ENCODE peak calls at places on chromosomes 13 and 19, in four cellular contexts. C, U, Z and M are unnamed samples.

GRCh38 chr19:46574533-46574932 is 26.6 kb upstream of the CALM3 start:
- DNase-seq in U (no peak), Z (no peak), C (no peak), M (no peak)

GRCh38 chr13:44306401-44307192 is 67.0 kb upstream of the SERP2 start:
- DNase-seq in C (no peak), U (no peak), Z (no peak), M (no peak)

GRCh38 chr19:14363203-14364097 is 17.8 kb upstream of the ADGRE5 start:
- DNase-seq in U (peak), C (peak), Z (no peak), M (peak)

GRCh38 chr19:15283141-15283885 is 49.0 kb downstream of the BRD4 start:
- DNase-seq in Z (no peak), U (no peak), C (no peak), M (no peak)

GRCh38 chr13:70014337-70014736 is 93.3 kb upstream of the ATXN8OS start:
- DNase-seq in U (no peak), Z (no peak), C (no peak), M (no peak)

GRCh38 chr19:6239401-6239844 is 40.4 kb downstream of the MLLT1 start:
- DNase-seq in U (no peak), C (peak), Z (no peak), M (no peak)

GRCh38 chr19:56111601-56112312 is 9.3 kb downstream of the ZNF787 start:
- DNase-seq in C (no peak), Z (no peak), U (no peak), M (peak)

GRCh38 chr19:11106477-11106876 is 17.2 kb downstream of the LDLR start:
- DNase-seq in Z (no peak), C (no peak), U (no peak), M (no peak)

GRCh38 chr19:30606114-30607050 is 234.2 kb downstream of the ZNF536 start:
- DNase-seq in U (no peak), C (no peak), Z (no peak), M (no peak)

GRCh38 chr13:89951341-89951740 is 1396.1 kb upstream of the MIR17HG start:
- DNase-seq in U (no peak), C (no peak), Z (no peak), M (no peak)

GRCh38 chr13:98751397-98752110 is 918 bp downstream of the SLC15A1 start:
- DNase-seq in U (no peak), C (no peak), Z (no peak), M (no peak)

GRCh38 chr13:111903143-111903542 is 163.8 kb upstream of the SOX1 start:
- DNase-seq in C (no peak), U (no peak), Z (no peak), M (no peak)

GRCh38 chr13:85798999-85799646 is at the start of gene SLITRK6:
- DNase-seq in U (peak), Z (no peak), C (no peak), M (no peak)

GRCh38 chr13:75507027-75508001 is 25.3 kb upstream of the TBC1D4 start:
- DNase-seq in U (no peak), Z (no peak), C (no peak), M (no peak)

GRCh38 chr19:13781547-13781946 is 7.3 kb downstream of the C19orf53 start:
- DNase-seq in C (peak), U (no peak), Z (no peak), M (no peak)

GRCh38 chr13:110398564-110399507 is 91.8 kb downstream of the COL4A2 start:
- DNase-seq in U (no peak), Z (no peak), C (no peak), M (no peak)

GRCh38 chr19:3252650-3253049 is 28.2 kb downstream of the CELF5 start:
- DNase-seq in C (no peak), Z (no peak), U (no peak), M (no peak)

GRCh38 chr13:99308481-99309087 is 1.4 kb upstream of the GPR183 start:
- DNase-seq in Z (no peak), U (no peak), C (no peak), M (no peak)

GRCh38 chr19:42505066-42505465 is 23.2 kb downstream of the CEACAM1 start:
- DNase-seq in Z (no peak), C (no peak), U (no peak), M (no peak)

GRCh38 chr19:57165846-57166245 is 1.4 kb downstream of the DUXA start:
- DNase-seq in Z (no peak), U (no peak), C (no peak), M (no peak)

GRCh38 chr19:47663911-47664771 is 49.1 kb upstream of the EHD2 start:
- DNase-seq in Z (no peak), U (no peak), C (peak), M (peak)

GRCh38 chr13:94914829-94915228 is 202.5 kb upstream of the SOX21 start:
- DNase-seq in Z (no peak), C (no peak), U (no peak), M (no peak)

GRCh38 chr13:30569901-30570576 is 47.7 kb upstream of the USPL1 start:
- DNase-seq in U (peak), Z (no peak), C (peak), M (peak)

GRCh38 chr13:113020323-113021080 is 51.5 kb downstream of the MCF2L start:
- DNase-seq in Z (no peak), U (no peak), C (no peak), M (no peak)

GRCh38 chr19:14517840-14518505 is at the start of gene DNAJB1:
- DNase-seq in C (peak), Z (no peak), U (no peak), M (peak)

GRCh38 chr19:45860359-45861259 is 2.3 kb downstream of the SYMPK start:
- DNase-seq in Z (no peak), U (no peak), C (no peak), M (no peak)

GRCh38 chr13:110758195-110758594 is 44.7 kb downstream of the ING1 start:
- DNase-seq in C (no peak), Z (no peak), U (no peak), M (no peak)

GRCh38 chr13:108115739-108116138 is 99.6 kb downstream of the LIG4 start:
- DNase-seq in U (no peak), C (no peak), Z (no peak), M (no peak)

GRCh38 chr19:55333870-55334269 is 5.8 kb upstream of the KMT5C start:
- DNase-seq in Z (no peak), C (no peak), U (no peak), M (peak)

GRCh38 chr19:40806385-40807146 is 7.6 kb downstream of the EGLN2 start:
- DNase-seq in U (peak), Z (no peak), C (peak), M (peak)

GRCh38 chr19:52391135-52391534 is 6.5 kb upstream of the ZNF528 start:
- DNase-seq in Z (no peak), U (no peak), C (no peak), M (no peak)

GRCh38 chr13:45121421-45121820 is 1.1 kb downstream of the GTF2F2 start:
- DNase-seq in C (no peak), U (no peak), Z (no peak), M (peak)

GRCh38 chr13:73107459-73107858 is 48.7 kb downstream of the KLF5 start:
- DNase-seq in U (no peak), Z (no peak), C (no peak), M (no peak)

DNA sequence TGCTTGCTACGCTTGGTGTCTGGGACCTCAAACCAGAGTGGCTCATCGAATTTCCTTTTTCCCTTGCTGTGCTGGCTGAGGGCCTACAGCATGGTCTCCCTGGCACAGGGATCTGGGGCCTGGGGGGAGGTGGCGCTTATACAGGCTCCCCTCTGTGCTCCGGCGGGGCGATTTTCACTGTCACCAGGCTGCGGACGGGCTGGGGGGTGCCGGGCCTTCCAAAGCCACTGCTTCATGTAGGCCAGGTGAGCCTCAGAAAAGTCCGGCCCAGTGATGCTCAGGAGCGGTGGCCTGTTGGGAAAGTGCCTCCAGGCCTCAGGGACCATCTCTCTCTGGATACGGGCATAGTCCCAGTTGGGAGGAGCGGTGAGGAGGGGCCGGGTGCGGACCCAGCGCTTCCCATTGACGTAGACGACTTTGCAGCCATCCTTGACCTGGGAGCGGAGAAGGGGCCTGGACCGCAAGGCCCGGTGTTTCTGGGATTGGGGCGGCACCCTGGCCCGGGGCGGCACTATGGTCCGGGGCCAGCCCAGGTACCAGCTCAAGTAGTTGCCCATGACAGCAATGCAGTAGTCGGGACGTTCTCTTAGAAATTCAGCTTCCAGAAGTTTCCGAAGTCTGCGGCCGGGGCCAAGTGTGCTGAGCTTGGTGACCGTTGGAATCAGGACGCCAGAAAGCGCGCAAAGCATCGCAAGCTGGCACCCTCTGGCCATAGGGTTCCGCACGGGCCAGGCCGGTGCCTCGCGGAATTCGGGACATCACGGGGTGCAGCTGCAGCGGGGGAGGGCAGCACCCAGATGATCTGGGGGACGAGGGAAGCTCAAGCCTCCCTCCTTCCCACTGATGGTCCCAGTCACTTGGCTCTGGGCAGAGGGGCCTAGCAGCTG is 255.9 kb downstream of the SLC7A1 start:
- DNase-seq in Z (no peak), C (no peak), U (no peak), M (no peak)
- TF ChIP-seq EZH2 in Z (no peak), C (no peak), U (no peak), M (no peak)

GRCh38 chr19:17243340-17243853 is 2.3 kb downstream of the NR2F6 start:
- DNase-seq in C (no peak), Z (no peak), U (no peak), M (peak)

GRCh38 chr19:17245535-17245984 is at the start of gene NR2F6:
- DNase-seq in C (peak), U (no peak), Z (no peak), M (no peak)

GRCh38 chr19:17244618-17245534 is 843 bp downstream of the NR2F6 start:
- DNase-seq in Z (no peak), C (no peak), U (no peak), M (no peak)

GRCh38 chr19:17242431-17243208 is 3.1 kb downstream of the NR2F6 start:
- DNase-seq in Z (no peak), C (no peak), U (no peak), M (no peak)

GRCh38 chr19:17243854-17244617 is 1.7 kb downstream of the NR2F6 start:
- DNase-seq in C (peak), U (no peak), Z (no peak), M (peak)
- TF ChIP-seq KDM1A in C (no peak), U (no peak), Z (no peak), M (peak)

DNA sequence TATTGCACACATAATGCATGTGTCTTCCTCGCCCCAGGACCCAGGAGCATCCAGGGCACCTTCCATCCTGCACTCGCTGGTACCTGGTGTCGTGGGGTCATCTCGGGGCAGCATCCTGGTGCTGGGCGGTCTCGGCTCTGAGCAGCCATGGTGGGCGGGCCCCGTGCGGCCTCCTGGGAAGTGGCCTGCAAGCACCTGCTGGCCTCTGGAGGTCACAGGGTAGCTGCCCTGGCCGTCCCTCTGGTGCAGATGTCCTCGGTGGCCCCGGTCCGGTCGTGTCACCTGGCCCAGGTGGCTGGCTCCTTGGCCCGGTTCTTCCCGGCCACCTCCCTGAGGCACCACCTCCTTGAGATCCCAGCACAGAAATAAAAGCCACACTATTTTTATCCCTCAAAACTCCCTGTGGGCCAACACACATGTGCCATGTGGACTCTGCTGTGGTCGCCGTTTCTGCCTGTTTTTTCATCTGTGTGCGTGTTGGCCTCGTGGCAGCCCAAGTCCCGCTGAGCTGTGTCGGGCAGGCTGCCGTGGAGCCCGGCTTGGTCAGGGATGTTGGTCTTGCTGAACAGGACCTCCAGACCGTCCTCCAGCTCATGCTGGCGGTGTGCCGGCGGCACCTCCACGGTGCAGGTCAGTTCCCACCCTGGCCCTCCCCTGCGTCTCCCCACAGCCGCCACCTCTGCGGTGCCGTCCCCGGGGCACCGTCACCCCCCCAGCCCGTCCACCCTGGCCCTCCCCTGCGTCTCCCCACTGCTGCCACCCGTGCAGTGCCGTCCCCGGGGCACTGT is 5.0 kb upstream of the GZMM start:
- DNase-seq in C (no peak), U (no peak), Z (no peak), M (no peak)
- TF ChIP-seq EZH2 in C (no peak), U (no peak), Z (no peak), M (no peak)

GRCh38 chr19:9498183-9498902 is at the start of gene ZNF560:
- DNase-seq in U (no peak), Z (no peak), C (peak), M (no peak)
- TF ChIP-seq KDM1A in U (no peak), Z (no peak), C (no peak), M (no peak)

DNA sequence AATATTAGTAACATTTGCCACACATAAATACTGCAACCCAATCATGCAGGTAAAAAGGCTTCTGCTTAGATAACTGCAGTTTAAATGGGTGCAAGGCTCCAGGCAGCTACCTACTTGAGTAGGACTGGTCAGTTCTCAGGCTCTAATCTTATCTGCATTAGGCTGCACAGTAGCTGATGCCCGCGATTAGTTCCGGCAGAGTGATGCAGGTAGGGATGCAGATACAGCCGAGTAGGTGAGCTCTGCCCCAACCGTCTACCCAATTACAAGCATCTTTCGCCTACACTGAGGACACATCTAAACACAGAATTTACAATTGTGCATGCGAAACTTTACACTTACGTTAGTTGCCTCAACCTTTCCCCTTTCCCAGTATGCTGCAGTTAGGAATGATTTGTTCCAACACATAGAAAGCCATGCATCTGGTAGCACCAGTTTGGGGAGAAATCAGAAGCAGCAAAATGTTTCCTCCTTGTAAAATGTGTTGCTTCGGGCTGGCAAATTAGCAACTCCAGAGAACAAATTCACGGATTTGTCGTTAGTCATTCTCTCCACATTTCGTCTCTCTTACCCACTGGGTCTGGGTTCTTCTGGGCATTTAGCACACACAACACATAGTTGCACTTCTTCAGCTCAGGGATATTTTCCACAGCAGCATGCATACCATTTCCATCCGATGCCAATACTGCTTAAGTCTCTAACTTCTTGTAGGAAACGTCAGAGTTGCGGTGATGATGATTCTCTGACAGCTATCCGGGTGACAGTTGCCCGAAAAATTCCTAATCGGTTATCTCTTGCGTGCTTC is 496 bp downstream of the PCDH9 start:
- DNase-seq in C (no peak), Z (no peak), U (no peak), M (no peak)
- TF ChIP-seq EZH2 in C (no peak), Z (no peak), U (no peak), M (no peak)

GRCh38 chr13:21071894-21072293 is 10.5 kb upstream of the LATS2 start:
- DNase-seq in Z (no peak), U (no peak), C (no peak), M (no peak)

GRCh38 chr13:21075303-21076264 is 14.2 kb upstream of the LATS2 start:
- DNase-seq in Z (no peak), U (no peak), C (no peak), M (no peak)

GRCh38 chr13:21077360-21078353 is 16.3 kb upstream of the LATS2 start:
- DNase-seq in C (no peak), Z (no peak), U (no peak), M (no peak)

GRCh38 chr13:21076265-21076653 is 14.9 kb upstream of the LATS2 start:
- DNase-seq in U (no peak), C (no peak), Z (no peak), M (no peak)

GRCh38 chr13:21074601-21075302 is 13.4 kb upstream of the LATS2 start:
- DNase-seq in Z (no peak), C (no peak), U (no peak), M (no peak)
- TF ChIP-seq KDM1A in Z (no peak), C (no peak), U (no peak), M (no peak)

GRCh38 chr19:39162441-39163043 is 34.2 kb upstream of the NCCRP1 start:
- DNase-seq in C (peak), Z (no peak), U (no peak), M (no peak)
- TF ChIP-seq EZH2 in C (no peak), Z (no peak), U (no peak), M (no peak)